ENCODE peak calls at places on chromosome 1, in nine cellular contexts. Q is endothelial cell of umbilical vein, F is GM12878, B is heart left ventricle, V is fibroblast of lung, G is uterus, J is IMR-90, Z is cardiac muscle cell, Y is SK-N-SH. X is an unnamed sample. For H3K27me3, the result is how much of the 10 kb centered on the place peaks cover.

GRCh38 chr1:20109223-20109856 is 10.0 kb downstream of the PLA2G2D start:
- DNase-seq in Q (no peak), F (no peak), B (no peak), V (no peak), G (no peak), J (no peak), Z (no peak), Y (no peak), X (no peak)

GRCh38 chr1:155871390-155871789 is 12.0 kb downstream of the SYT11 start:
- DNase-seq in Q (peak), F (no peak), B (peak), V (peak), G (peak), J (peak), Z (peak), Y (peak), X (peak)

GRCh38 chr1:83515566-83516169 is 483.3 kb downstream of the TTLL7 start:
- DNase-seq in Q (no peak), F (no peak), B (no peak), V (no peak), G (no peak), J (no peak), Z (no peak), Y (no peak), X (no peak)

GRCh38 chr1:145708063-145708462 is 895 bp upstream of the PDZK1 start:
- DNase-seq in Q (no peak), F (no peak), B (no peak), V (peak), G (no peak), J (peak), Z (no peak), Y (peak), X (no peak)

GRCh38 chr1:197013234-197013633 is 35.9 kb downstream of the CFHR5 start:
- DNase-seq in Q (no peak), F (no peak), B (no peak), V (no peak), G (no peak), J (no peak), Z (no peak), Y (no peak), X (no peak)

GRCh38 chr1:29889776-29890175 is 653.5 kb downstream of the PTPRU start:
- DNase-seq in Q (no peak), F (no peak), B (no peak), V (no peak), G (no peak), J (no peak), Z (no peak), Y (no peak), X (no peak)

GRCh38 chr1:54937469-54937868 is 43.0 kb upstream of the TMEM61 start:
- DNase-seq in Q (no peak), F (no peak), B (no peak), V (no peak), G (no peak), J (peak), Z (no peak), Y (no peak), X (no peak)

GRCh38 chr1:41917835-41918449 is 780 bp downstream of the HIVEP3 start:
- DNase-seq in Q (peak), F (no peak), B (peak), V (peak), G (no peak), J (peak), Z (peak), Y (peak), X (peak)

GRCh38 chr1:159964144-159964543 is 10.1 kb upstream of the SLAMF9 start:
- DNase-seq in Q (no peak), F (no peak), B (no peak), V (no peak), G (no peak), J (no peak), Z (no peak), Y (no peak), X (no peak)

GRCh38 chr1:71350805-71351204 is 270.0 kb upstream of the ZRANB2 start:
- DNase-seq in Q (no peak), F (no peak), B (no peak), V (peak), G (no peak), J (peak), Z (peak), Y (no peak), X (no peak)

GRCh38 chr1:113872219-113872934 is 865 bp upstream of the PTPN22 start:
- DNase-seq in Q (peak), F (no peak), B (no peak), V (no peak), G (no peak), J (no peak), Z (peak), Y (no peak), X (no peak)

GRCh38 chr1:177255411-177255810 is 84.7 kb downstream of the BRINP2 start:
- DNase-seq in Q (peak), F (no peak), B (no peak), V (peak), G (no peak), J (peak), Z (no peak), Y (no peak), X (no peak)

GRCh38 chr1:12014141-12014981 is 4.9 kb upstream of the MIIP start:
- DNase-seq in Q (no peak), F (no peak), B (peak), V (no peak), G (no peak), J (peak), Z (peak), Y (no peak), X (no peak)

GRCh38 chr1:86419277-86419903 is 4.6 kb upstream of the CLCA2 start:
- DNase-seq in Q (no peak), F (no peak), B (no peak), V (peak), G (no peak), J (no peak), Z (peak), Y (no peak), X (no peak)

GRCh38 chr1:62487956-62488355 is 51.1 kb downstream of the USP1 start:
- DNase-seq in Q (no peak), F (no peak), B (no peak), V (no peak), G (no peak), J (no peak), Z (no peak), Y (no peak), X (no peak)

GRCh38 chr1:212684511-212685090 is 15.0 kb downstream of the BATF3 start:
- DNase-seq in Q (no peak), F (no peak), B (no peak), V (no peak), G (no peak), J (no peak), Z (no peak), Y (no peak), X (no peak)

GRCh38 chr1:228734881-228735801 is at the start of gene RHOU:
- DNase-seq in Q (peak), F (no peak), B (peak), V (peak), G (peak), J (peak), Z (peak), Y (peak), X (peak)

GRCh38 chr1:245599413-245600174 is 444.8 kb downstream of the KIF26B start:
- DNase-seq in Q (no peak), F (no peak), B (no peak), V (peak), G (no peak), J (peak), Z (peak), Y (no peak), X (peak)

GRCh38 chr1:47859092-47859743 is 138.0 kb downstream of the TRABD2B start:
- DNase-seq in Q (no peak), F (no peak), B (no peak), V (no peak), G (no peak), J (no peak), Z (no peak), Y (no peak), X (no peak)

GRCh38 chr1:183635112-183635605 is 424 bp downstream of the ARPC5 start:
- DNase-seq in Q (no peak), F (no peak), B (peak), V (no peak), G (peak), J (no peak), Z (peak), Y (peak), X (peak)

GRCh38 chr1:205453466-205453865 is 2.4 kb downstream of the BLACAT1 start:
- DNase-seq in Q (no peak), F (no peak), B (no peak), V (no peak), G (no peak), J (no peak), Z (peak), Y (no peak), X (no peak)

GRCh38 chr1:205451202-205451601 is 4.6 kb downstream of the BLACAT1 start:
- DNase-seq in Q (no peak), F (no peak), B (no peak), V (no peak), G (no peak), J (no peak), Z (no peak), Y (no peak), X (no peak)

GRCh38 chr1:205451759-205452164 is 4.1 kb downstream of the BLACAT1 start:
- DNase-seq in Q (no peak), F (no peak), B (no peak), V (no peak), G (no peak), J (no peak), Z (no peak), Y (no peak), X (no peak)

GRCh38 chr1:205452364-205452763 is 3.5 kb downstream of the BLACAT1 start:
- DNase-seq in Q (no peak), F (no peak), B (no peak), V (no peak), G (no peak), J (no peak), Z (no peak), Y (no peak), X (no peak)

GRCh38 chr1:205452906-205453305 is 2.9 kb downstream of the BLACAT1 start:
- DNase-seq in Q (no peak), F (no peak), B (no peak), V (no peak), G (no peak), J (no peak), Z (no peak), Y (no peak), X (no peak)
- H3K27me3 ChIP-seq in Q (under half), F (under half), B (half or more), V (half or more), G (under half), J (half or more), Z (under half), Y (half or more), X (under half)

GRCh38 chr1:179143332-179143731 is 61.5 kb downstream of the TOR3A start:
- DNase-seq in Q (no peak), F (no peak), B (no peak), V (peak), G (no peak), J (peak), Z (peak), Y (no peak), X (no peak)

GRCh38 chr1:179142889-179143299 is 61.0 kb downstream of the TOR3A start:
- DNase-seq in Q (peak), F (no peak), B (no peak), V (peak), G (no peak), J (peak), Z (peak), Y (no peak), X (no peak)

GRCh38 chr1:179141592-179142244 is 59.8 kb downstream of the TOR3A start:
- DNase-seq in Q (peak), F (no peak), B (no peak), V (peak), G (no peak), J (peak), Z (peak), Y (no peak), X (no peak)

GRCh38 chr1:179137623-179138235 is 55.9 kb downstream of the TOR3A start:
- DNase-seq in Q (no peak), F (no peak), B (no peak), V (peak), G (no peak), J (peak), Z (peak), Y (no peak), X (peak)
- H3K27ac ChIP-seq in Q (no peak), F (no peak), B (no peak), V (no peak), G (no peak), J (peak), Z (no peak), Y (peak), X (no peak)

DNA sequence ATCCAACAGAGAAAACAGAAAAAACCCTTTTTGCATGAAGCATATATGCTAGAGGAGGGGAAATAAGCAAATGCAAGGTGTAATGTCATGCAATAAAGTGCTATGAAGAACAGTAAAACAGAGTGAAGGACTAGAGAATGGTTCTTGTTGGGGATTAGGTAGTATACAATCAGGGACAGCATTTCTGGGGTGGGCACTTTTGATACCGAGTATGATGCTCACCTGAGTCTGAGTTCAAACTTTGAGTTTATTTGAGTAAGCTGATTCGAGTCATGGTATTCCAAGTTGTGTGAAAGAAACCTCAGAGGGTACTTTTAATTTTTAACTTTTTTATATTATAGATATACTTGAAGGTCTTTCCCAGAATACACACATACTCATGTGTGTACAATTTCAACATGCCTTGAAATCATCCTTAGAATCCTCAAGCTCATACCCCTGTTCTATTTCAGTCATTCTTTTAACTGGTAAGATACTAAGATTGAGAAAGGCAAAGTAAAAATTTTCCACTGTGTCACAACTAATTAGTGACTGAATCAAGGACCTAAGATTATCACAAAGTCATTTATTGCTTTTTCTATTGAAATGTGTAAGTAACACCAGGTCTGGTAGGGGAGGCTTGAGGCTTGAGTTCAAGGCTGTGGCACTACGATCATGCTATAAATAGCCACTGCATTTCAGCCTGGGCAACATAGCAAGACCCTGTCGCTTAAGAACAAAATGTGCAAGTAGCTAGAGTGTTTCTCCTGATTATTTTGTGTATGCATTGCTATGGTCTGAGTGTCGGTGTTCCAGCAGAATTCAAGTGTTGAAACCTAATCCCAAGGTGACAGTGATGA is 12.1 kb downstream of the LRRC8B start:
- DNase-seq in Q (no peak), F (no peak), B (no peak), V (no peak), G (no peak), J (no peak), Z (no peak), Y (no peak), X (no peak)
- H3K27me3 ChIP-seq in Q (under half), F (under half), B (under half), V (under half), G (under half), J (under half), Z (under half), Y (under half), X (under half)

DNA sequence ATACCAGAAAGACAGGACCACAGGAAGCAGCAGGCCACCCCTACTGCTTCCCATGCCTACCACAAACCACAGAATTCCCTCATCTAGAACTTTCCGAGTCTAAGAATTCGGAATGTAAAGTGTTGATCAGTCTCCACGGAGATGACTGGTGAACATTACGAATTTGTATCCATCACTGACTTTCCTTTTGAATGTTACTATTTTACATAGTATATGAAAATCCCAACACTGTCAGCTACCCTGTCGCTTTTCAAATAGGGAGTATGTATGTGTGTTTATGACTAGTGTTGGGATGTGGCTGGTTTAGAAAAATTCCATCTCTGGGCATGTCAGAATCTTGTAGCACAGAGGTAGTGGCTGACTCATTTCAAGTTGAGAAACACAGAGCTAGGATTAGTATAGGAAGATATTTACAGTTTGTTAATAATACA is 118.2 kb downstream of the COQ8A start:
- DNase-seq in Q (no peak), F (no peak), B (no peak), V (peak), G (no peak), J (peak), Z (peak), Y (no peak), X (no peak)
- H3K27ac ChIP-seq in Q (no peak), F (no peak), B (no peak), V (no peak), G (no peak), J (no peak), Z (no peak), Y (peak), X (no peak)

GRCh38 chr1:201054030-201054635 is 30.6 kb upstream of the KIF21B start:
- DNase-seq in Q (no peak), F (no peak), B (no peak), V (no peak), G (no peak), J (no peak), Z (no peak), Y (no peak), X (no peak)
- H3K27me3 ChIP-seq in Q (under half), F (under half), B (under half), V (under half), G (under half), J (half or more), Z (under half), Y (under half), X (under half)

DNA sequence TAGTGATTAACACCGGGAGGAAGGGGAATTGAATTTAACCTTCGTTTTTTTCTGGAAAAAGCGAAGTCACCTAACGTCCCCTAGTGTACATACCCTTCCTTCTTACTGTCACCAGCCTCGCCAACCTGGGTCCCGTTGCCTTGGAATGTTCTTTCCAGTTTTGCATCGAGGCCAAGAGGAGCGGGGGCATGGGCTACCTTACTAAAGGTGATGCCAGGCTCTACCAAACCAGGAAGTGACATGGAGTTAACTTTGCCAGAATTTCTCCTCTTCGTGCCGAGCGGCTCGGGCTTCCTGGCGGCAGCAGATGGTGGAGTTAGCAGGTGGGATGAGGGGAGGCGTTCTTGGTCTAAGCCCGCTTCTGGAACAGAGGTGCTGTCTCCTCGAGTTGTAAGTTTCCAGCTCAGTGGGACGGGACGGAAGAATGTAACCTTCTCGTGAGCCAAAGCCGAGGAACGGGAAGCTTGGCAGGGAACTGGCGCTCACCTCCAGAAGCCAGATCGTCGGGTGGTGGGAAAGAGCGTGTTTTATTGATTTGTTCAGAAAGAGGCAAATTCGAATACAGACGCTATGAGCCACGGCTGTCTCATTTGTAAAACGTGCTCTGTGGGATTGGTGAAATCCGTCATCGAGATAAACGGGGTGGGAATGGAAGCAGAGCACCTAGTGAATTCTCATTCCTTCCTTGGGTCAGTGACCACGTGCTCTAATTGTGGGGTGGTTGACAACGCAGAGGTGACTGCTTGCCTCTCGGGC is 486 bp downstream of the NIPAL3 start:
- DNase-seq in Q (no peak), F (no peak), B (no peak), V (no peak), G (no peak), J (peak), Z (peak), Y (peak), X (no peak)
- H3K27ac ChIP-seq in Q (no peak), F (peak), B (peak), V (peak), G (peak), J (peak), Z (no peak), Y (peak), X (no peak)

GRCh38 chr1:3249236-3249845 is 180.3 kb downstream of the PRDM16 start:
- DNase-seq in Q (no peak), F (no peak), B (no peak), V (no peak), G (no peak), J (no peak), Z (no peak), Y (no peak), X (no peak)
- H3K27me3 ChIP-seq in Q (under half), F (under half), B (under half), V (under half), G (under half), J (under half), Z (under half), Y (under half), X (under half)

DNA sequence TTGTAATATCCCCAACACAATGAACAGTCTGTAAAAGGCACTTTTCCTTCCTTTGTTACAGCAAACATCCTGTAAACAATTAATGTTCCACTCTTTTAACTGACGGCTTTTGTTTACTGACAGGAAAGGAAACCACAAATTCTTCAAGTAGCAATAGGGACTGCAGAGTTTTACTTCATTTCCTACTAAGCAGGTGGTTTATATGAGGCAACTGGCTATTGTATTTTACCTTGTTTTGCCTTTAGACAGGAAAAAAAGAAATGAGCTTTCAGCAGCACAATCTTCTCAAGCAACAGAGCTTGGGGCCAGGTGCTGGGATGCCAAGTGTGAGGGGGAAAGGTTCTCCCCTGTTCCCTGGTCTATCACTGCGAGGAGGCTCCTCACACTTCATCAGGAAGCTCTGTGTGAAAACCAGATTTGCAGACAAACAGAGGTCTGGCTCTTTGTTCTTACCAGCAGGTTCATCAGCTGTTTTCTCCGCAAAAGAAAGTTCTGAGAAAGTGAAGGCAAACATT is 51.2 kb downstream of the SIPA1L2 start:
- DNase-seq in Q (peak), F (no peak), B (no peak), V (no peak), G (no peak), J (no peak), Z (peak), Y (no peak), X (no peak)
- H3K27ac ChIP-seq in Q (peak), F (no peak), B (peak), V (no peak), G (no peak), J (no peak), Z (no peak), Y (no peak), X (peak)

GRCh38 chr1:22203335-22203734 is 60.4 kb upstream of the WNT4 start:
- DNase-seq in Q (no peak), F (no peak), B (no peak), V (no peak), G (no peak), J (no peak), Z (no peak), Y (no peak), X (no peak)

GRCh38 chr1:22197644-22198043 is 54.7 kb upstream of the WNT4 start:
- DNase-seq in Q (no peak), F (no peak), B (no peak), V (no peak), G (no peak), J (no peak), Z (no peak), Y (no peak), X (no peak)

GRCh38 chr1:22204057-22204840 is 61.4 kb upstream of the WNT4 start:
- DNase-seq in Q (no peak), F (no peak), B (no peak), V (no peak), G (no peak), J (no peak), Z (no peak), Y (no peak), X (no peak)

GRCh38 chr1:22204989-22205913 is 62.4 kb upstream of the WNT4 start:
- DNase-seq in Q (no peak), F (no peak), B (no peak), V (peak), G (no peak), J (no peak), Z (peak), Y (no peak), X (peak)

GRCh38 chr1:22201023-22201422 is 58.1 kb upstream of the WNT4 start:
- DNase-seq in Q (no peak), F (no peak), B (no peak), V (no peak), G (no peak), J (no peak), Z (no peak), Y (no peak), X (no peak)
- H3K27me3 ChIP-seq in Q (under half), F (under half), B (under half), V (under half), G (under half), J (under half), Z (under half), Y (under half), X (under half)

X was measured in right cardiac atrium.